ENCODE peak calls at places on chromosome 21, in six cellular contexts. B is choroid plexus epithelial cell, Z is BJ, J is BE2C, Y is WTC11, R is IMR-90. U is an unnamed sample.

GRCh38 chr21:25970254-25970930 is 200.2 kb downstream of the APP start:
- DNase-seq in Y (no peak), R (no peak), B (peak; percentile 23), Z (no peak), J (peak; percentile 23), U (no peak)

GRCh38 chr21:28387220-28387619 is 605.5 kb downstream of the LTN1 start:
- DNase-seq in Z (no peak), R (no peak), J (no peak), Y (no peak), B (no peak), U (no peak)

GRCh38 chr21:36260030-36260787 is 59.8 kb upstream of the MORC3 start:
- DNase-seq in J (peak; percentile 23), R (peak; percentile 73), Z (peak; percentile 22), Y (peak; percentile 34), B (peak; percentile 85), U (no peak)

GRCh38 chr21:14273736-14274538 is 58.0 kb downstream of the RBM11 start:
- DNase-seq in R (no peak), B (peak; percentile 1), J (peak; percentile 29), Z (no peak), Y (peak; percentile 65), U (peak; percentile 47)

GRCh38 chr21:34871026-34871908 is 177.8 kb downstream of the RUNX1 start:
- DNase-seq in R (no peak), J (no peak), Y (no peak), B (no peak), Z (no peak), U (no peak)

GRCh38 chr21:14547834-14548513 is 1.9 kb upstream of the SAMSN1 start:
- DNase-seq in R (no peak), J (no peak), B (peak; percentile 44), Z (no peak), Y (no peak), U (no peak)

GRCh38 chr21:22355949-22356348 is 1357.7 kb downstream of the NCAM2 start:
- DNase-seq in B (no peak), Y (no peak), J (no peak), Z (no peak), R (no peak), U (no peak)

GRCh38 chr21:34219334-34220020 is 144.3 kb upstream of the KCNE2 start:
- DNase-seq in J (no peak), B (no peak), R (no peak), Y (no peak), Z (no peak), U (no peak)

GRCh38 chr21:45942755-45943629 is 38.6 kb upstream of the COL6A1 start:
- DNase-seq in J (no peak), B (no peak), Z (no peak), Y (no peak), R (no peak), U (no peak)

GRCh38 chr21:25422610-25423608 is 184.4 kb downstream of the MRPL39 start:
- DNase-seq in B (no peak), J (no peak), Z (no peak), R (no peak), Y (no peak), U (no peak)

GRCh38 chr21:41025057-41025390 is 142.9 kb upstream of the BACE2 start:
- DNase-seq in B (no peak), J (no peak), R (no peak), Y (no peak), Z (no peak), U (no peak)

GRCh38 chr21:25790122-25790951 is 55.6 kb downstream of the GABPA start:
- DNase-seq in B (peak; percentile 71), Y (no peak), J (peak; percentile 40), Z (no peak), R (peak; percentile 41), U (no peak)

GRCh38 chr21:36693144-36694040 is 5.5 kb upstream of the SIM2 start:
- DNase-seq in B (no peak), Z (no peak), J (no peak), Y (peak; percentile 67), R (no peak), U (peak; percentile 56)

GRCh38 chr21:35178812-35179211 is 129.7 kb upstream of the RUNX1 start:
- DNase-seq in J (no peak), B (no peak), Z (no peak), Y (no peak), R (peak; percentile 79), U (no peak)

GRCh38 chr21:45937721-45938452 is 43.7 kb upstream of the COL6A1 start:
- DNase-seq in Y (no peak), B (no peak), Z (no peak), J (no peak), R (no peak), U (no peak)

GRCh38 chr21:22763442-22763841 is 1765.2 kb downstream of the NCAM2 start:
- DNase-seq in J (no peak), R (no peak), Y (no peak), Z (no peak), B (no peak), U (no peak)

GRCh38 chr21:46160563-46161179 is 5.3 kb upstream of the FTCD start:
- DNase-seq in R (no peak), J (peak; percentile 9), Z (no peak), Y (no peak), B (no peak), U (peak; percentile 35)

GRCh38 chr21:16792155-16792554 is 720.7 kb upstream of the CXADR start:
- DNase-seq in J (no peak), B (no peak), Z (no peak), Y (no peak), R (no peak), U (no peak)

GRCh38 chr21:34775793-34776192 is 107.0 kb downstream of the CLIC6 start:
- DNase-seq in Z (no peak), Y (no peak), J (no peak), R (no peak), B (no peak), U (no peak)

GRCh38 chr21:34336756-34337391 is 26.9 kb upstream of the KCNE2 start:
- DNase-seq in J (no peak), Y (no peak), Z (peak; percentile 26), R (peak; percentile 87), B (peak; percentile 81), U (no peak)

GRCh38 chr21:35359076-35359475 is 310.0 kb upstream of the RUNX1 start:
- DNase-seq in B (peak; percentile 21), J (no peak), Y (no peak), R (no peak), Z (no peak), U (no peak)

GRCh38 chr21:44803651-44804050 is 2.0 kb upstream of the UBE2G2 start:
- DNase-seq in Y (no peak), R (no peak), Z (no peak), B (no peak), J (no peak), U (no peak)

GRCh38 chr21:44800103-44800502 is 1.5 kb downstream of the UBE2G2 start:
- DNase-seq in B (peak; percentile 73), J (peak; percentile 62), R (peak; percentile 59), Z (no peak), Y (no peak), U (no peak)

GRCh38 chr21:44800971-44801467 is 601 bp downstream of the UBE2G2 start:
- DNase-seq in Y (no peak), R (peak; percentile 26), B (peak; percentile 46), J (no peak), Z (no peak), U (no peak)

GRCh38 chr21:44802396-44803153 is 955 bp upstream of the UBE2G2 start:
- DNase-seq in R (no peak), B (peak; percentile 34), Y (no peak), Z (no peak), J (peak; percentile 42), U (no peak)

DNA sequence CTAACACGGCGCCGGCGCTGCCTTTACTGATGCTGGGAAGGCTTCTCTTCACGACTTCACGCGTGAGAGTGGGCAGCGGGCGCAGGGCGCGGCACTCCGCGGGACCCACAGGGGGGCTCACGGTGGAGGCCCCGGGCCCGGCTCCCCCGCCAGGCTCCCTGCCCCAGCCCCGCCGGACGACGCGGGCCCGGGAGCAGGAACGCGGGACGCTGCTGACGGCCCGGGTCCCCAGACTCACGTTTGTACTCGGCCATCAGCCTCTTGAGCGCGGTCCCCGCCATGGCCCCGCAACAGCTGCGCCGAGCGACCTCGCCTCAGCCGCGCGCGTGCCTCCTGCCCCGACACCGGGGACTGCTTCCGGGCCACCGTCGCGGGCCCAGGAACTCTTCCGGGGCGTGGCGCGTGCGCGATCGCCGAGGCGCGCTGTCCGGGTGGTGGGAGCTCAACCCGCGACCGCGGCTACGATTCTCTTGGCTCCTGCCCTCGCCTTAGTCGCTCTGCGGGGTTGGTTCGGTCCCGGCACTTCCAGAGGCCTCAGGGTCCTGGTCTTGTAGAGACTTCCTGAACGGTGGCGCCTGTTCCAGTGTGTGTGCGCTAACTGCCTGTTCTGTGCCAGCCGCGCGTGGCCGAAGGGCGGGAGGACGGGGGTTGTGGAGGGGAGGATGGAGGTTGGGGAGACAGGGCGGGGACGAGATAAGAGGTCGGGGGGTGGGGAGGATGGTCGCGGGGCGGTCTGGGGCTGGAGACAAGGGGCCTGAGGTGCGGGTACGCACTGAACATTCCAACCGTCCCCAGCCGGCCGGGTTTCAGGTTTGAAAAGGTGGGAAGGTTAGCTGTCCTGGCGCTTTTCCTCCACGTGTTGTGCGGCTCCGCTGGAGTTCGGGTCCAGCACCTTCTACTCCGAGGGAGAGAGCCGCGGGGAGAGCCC is at the start of gene UBE2G2:
- DNase-seq in R (peak; percentile 65), Z (no peak), J (peak; percentile 91), Y (peak; percentile 71), B (peak; percentile 75), U (peak; percentile 90)
- TF ChIP-seq CTCF in R (no peak), Z (no peak), J (no peak), Y (no peak), B (no peak), U (no peak)

GRCh38 chr21:32624726-32625125 is 12.5 kb upstream of the CFAP298 start:
- DNase-seq in B (peak; percentile 25), Z (no peak), Y (no peak), R (peak; percentile 6), J (no peak), U (no peak)
- TF ChIP-seq CTCF in B (no peak), Z (no peak), Y (no peak), R (no peak), J (no peak), U (no peak)

GRCh38 chr21:38806153-38806941 is 618 bp downstream of the ETS2 start:
- DNase-seq in R (no peak), Z (no peak), J (peak; percentile 43), B (no peak), Y (peak; percentile 47), U (peak; percentile 73)
- TF ChIP-seq CTCF in R (peak; percentile 7), Z (peak; percentile 23), J (no peak), B (peak; percentile 21), Y (no peak), U (peak; percentile 21)

DNA sequence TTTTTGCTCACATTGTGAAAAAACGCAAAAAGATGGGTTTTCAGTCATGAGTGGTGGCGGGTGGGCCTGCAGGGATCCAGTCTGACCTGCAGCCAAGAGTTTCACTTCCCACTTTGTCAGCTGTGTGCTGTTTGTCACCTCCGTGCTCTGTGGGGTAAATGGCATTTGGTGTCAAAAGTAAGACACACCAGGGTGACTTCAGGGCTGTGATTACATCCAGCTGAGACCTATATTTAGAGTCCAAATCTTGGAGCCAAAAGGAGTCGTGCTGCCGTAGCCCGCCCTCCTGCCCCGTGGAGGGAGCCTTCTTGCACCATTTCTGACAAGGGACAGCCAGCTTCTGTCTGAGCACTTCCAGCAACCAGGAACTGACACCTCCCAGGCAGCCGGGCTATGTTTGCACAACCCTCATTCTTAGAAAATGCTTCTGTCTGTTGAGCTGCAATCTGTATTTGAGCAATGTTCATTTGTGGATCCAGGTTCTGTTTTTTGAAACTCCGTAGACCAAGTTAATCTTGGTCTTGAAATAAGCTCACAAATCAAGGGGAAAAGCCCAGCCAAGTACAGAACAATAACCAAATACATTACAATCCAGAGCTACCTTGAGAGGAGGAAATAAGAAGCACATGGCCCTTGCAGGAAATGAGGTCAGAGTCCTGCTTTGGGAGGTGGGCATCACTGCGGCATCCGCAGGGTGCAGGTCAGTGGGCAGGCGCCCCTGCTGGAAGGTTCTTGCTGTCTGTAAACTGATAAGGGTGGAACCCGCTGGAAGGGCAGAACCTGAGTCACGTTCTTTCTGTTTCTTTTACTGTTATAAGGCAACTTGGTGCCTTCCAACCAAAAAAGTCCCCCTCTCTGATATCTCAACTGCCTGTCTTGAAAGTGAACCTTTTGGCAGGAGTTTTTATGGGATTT is 14.4 kb downstream of the ABCG1 start:
- DNase-seq in R (peak; percentile 20), Y (peak; percentile 24), B (peak; percentile 59), J (peak; percentile 62), Z (no peak), U (no peak)
- TF ChIP-seq CTCF in R (peak; percentile 1), Y (no peak), B (peak; percentile 39), J (peak; percentile 51), Z (no peak), U (no peak)

U was measured in glutamatergic neuron.